ENCODE peak calls at places on chromosomes 16 and 17, in five cellular contexts. One of them, this sample, is unnamed.

GRCh38 chr17:83177611-83178532 is 98.5 kb downstream of the METRNL start:
- DNase-seq in AG08396: no peak
- DNase-seq in activated CD8-positive, alpha-beta memory T cell treated with anti-CD3 and anti-CD28 coated beads for 4 hours: no peak
- DNase-seq in T1000: no peak
- DNase-seq in NCI-H1092: no peak
- DNase-seq in this sample: no peak

GRCh38 chr17:39576187-39576586 is 31.5 kb downstream of the NEUROD2 start:
- DNase-seq in AG08396: no peak
- DNase-seq in NCI-H1092: peak; percentile 34
- DNase-seq in T1000: no peak
- DNase-seq in activated CD8-positive, alpha-beta memory T cell treated with anti-CD3 and anti-CD28 coated beads for 4 hours: no peak
- DNase-seq in this sample: no peak

GRCh38 chr17:13787636-13788035 is 185.9 kb upstream of the HS3ST3A1 start:
- DNase-seq in activated CD8-positive, alpha-beta memory T cell treated with anti-CD3 and anti-CD28 coated beads for 4 hours: no peak
- DNase-seq in NCI-H1092: no peak
- DNase-seq in AG08396: no peak
- DNase-seq in T1000: no peak
- DNase-seq in this sample: no peak

GRCh38 chr17:66469890-66470289 is 167.5 kb downstream of the PRKCA start:
- DNase-seq in activated CD8-positive, alpha-beta memory T cell treated with anti-CD3 and anti-CD28 coated beads for 4 hours: no peak
- DNase-seq in T1000: no peak
- DNase-seq in AG08396: no peak
- DNase-seq in NCI-H1092: no peak
- DNase-seq in this sample: no peak

GRCh38 chr16:88481851-88482250 is 28.8 kb downstream of the ZFPM1 start:
- DNase-seq in AG08396: no peak
- DNase-seq in T1000: no peak
- DNase-seq in activated CD8-positive, alpha-beta memory T cell treated with anti-CD3 and anti-CD28 coated beads for 4 hours: no peak
- DNase-seq in NCI-H1092: no peak
- DNase-seq in this sample: no peak

GRCh38 chr17:56918916-56919315 is 5.1 kb upstream of the TRIM25 start:
- DNase-seq in T1000: no peak
- DNase-seq in NCI-H1092: no peak
- DNase-seq in AG08396: no peak
- DNase-seq in activated CD8-positive, alpha-beta memory T cell treated with anti-CD3 and anti-CD28 coated beads for 4 hours: no peak
- DNase-seq in this sample: no peak

GRCh38 chr17:63406689-63407330 is 39.3 kb downstream of the CYB561 start:
- DNase-seq in NCI-H1092: peak; percentile 84
- DNase-seq in AG08396: peak; percentile 74
- DNase-seq in activated CD8-positive, alpha-beta memory T cell treated with anti-CD3 and anti-CD28 coated beads for 4 hours: peak; percentile 44
- DNase-seq in T1000: peak; percentile 85
- DNase-seq in this sample: peak; percentile 91

GRCh38 chr16:87702325-87702811 is 63.4 kb downstream of the KLHDC4 start:
- DNase-seq in activated CD8-positive, alpha-beta memory T cell treated with anti-CD3 and anti-CD28 coated beads for 4 hours: no peak
- DNase-seq in T1000: no peak
- DNase-seq in AG08396: peak; percentile 87
- DNase-seq in NCI-H1092: no peak
- DNase-seq in this sample: no peak

GRCh38 chr16:66923247-66923851 is 2.0 kb downstream of the RRAD start:
- DNase-seq in AG08396: peak; percentile 76
- DNase-seq in T1000: no peak
- DNase-seq in activated CD8-positive, alpha-beta memory T cell treated with anti-CD3 and anti-CD28 coated beads for 4 hours: no peak
- DNase-seq in NCI-H1092: peak; percentile 83
- DNase-seq in this sample: no peak

GRCh38 chr16:56847173-56847948 is 17.6 kb upstream of the SLC12A3 start:
- DNase-seq in NCI-H1092: no peak
- DNase-seq in activated CD8-positive, alpha-beta memory T cell treated with anti-CD3 and anti-CD28 coated beads for 4 hours: no peak
- DNase-seq in T1000: no peak
- DNase-seq in AG08396: no peak
- DNase-seq in this sample: no peak

GRCh38 chr16:3058173-3059030 is 7.0 kb upstream of the IL32 start:
- DNase-seq in NCI-H1092: no peak
- DNase-seq in AG08396: no peak
- DNase-seq in activated CD8-positive, alpha-beta memory T cell treated with anti-CD3 and anti-CD28 coated beads for 4 hours: no peak
- DNase-seq in T1000: no peak
- DNase-seq in this sample: no peak

GRCh38 chr16:72210571-72210970 is 38.6 kb upstream of the PMFBP1 start:
- DNase-seq in activated CD8-positive, alpha-beta memory T cell treated with anti-CD3 and anti-CD28 coated beads for 4 hours: no peak
- DNase-seq in AG08396: no peak
- DNase-seq in NCI-H1092: no peak
- DNase-seq in T1000: no peak
- DNase-seq in this sample: no peak

GRCh38 chr16:48444574-48444973 is 59.4 kb upstream of the SIAH1 start:
- DNase-seq in AG08396: peak; percentile 77
- DNase-seq in T1000: peak; percentile 11
- DNase-seq in activated CD8-positive, alpha-beta memory T cell treated with anti-CD3 and anti-CD28 coated beads for 4 hours: no peak
- DNase-seq in NCI-H1092: no peak
- DNase-seq in this sample: peak; percentile 92

This sample was measured in H4.